ENCODE peak calls at places on chromosomes 6 and 20, in ten cellular contexts. M, D, N, T, F, W, X, I, V and A are unnamed samples.

GRCh38 chr6:42210551-42210950 is 7.1 kb downstream of the MRPS10 start:
- DNase-seq in F (peak; percentile 42), D (no peak), M (no peak), V (no peak), W (no peak), X (no peak), N (no peak), I (no peak), T (no peak), A (no peak)

GRCh38 chr20:44038681-44039123 is 124.0 kb downstream of the TOX2 start:
- DNase-seq in I (no peak), T (no peak), M (no peak), V (peak; percentile 61), N (peak; percentile 21), F (no peak), D (no peak), W (no peak), X (no peak), A (peak; percentile 34)

GRCh38 chr20:49420811-49421295 is 61.6 kb downstream of the KCNB1 start:
- DNase-seq in V (no peak), T (no peak), N (no peak), W (no peak), X (no peak), I (no peak), F (no peak), D (no peak), M (no peak), A (no peak)

GRCh38 chr6:20868397-20869185 is 334.3 kb downstream of the CDKAL1 start:
- DNase-seq in I (no peak), F (no peak), D (no peak), N (no peak), V (no peak), X (no peak), T (no peak), W (no peak), M (no peak), A (no peak)

GRCh38 chr20:58994390-58995159 is 12.5 kb downstream of the CTSZ start:
- DNase-seq in N (no peak), I (no peak), F (no peak), X (no peak), M (no peak), D (no peak), V (peak; percentile 72), T (no peak), W (no peak), A (no peak)

GRCh38 chr20:14600527-14600926 is 263.1 kb upstream of the FLRT3 start:
- DNase-seq in M (no peak), V (no peak), W (no peak), I (no peak), X (no peak), F (no peak), D (no peak), N (no peak), T (no peak), A (no peak)

GRCh38 chr20:35568645-35569044 is 26.8 kb downstream of the ERGIC3 start:
- DNase-seq in X (no peak), M (no peak), I (no peak), D (no peak), W (no peak), V (peak; percentile 9), N (no peak), F (peak; percentile 70), T (no peak), A (no peak)

GRCh38 chr20:24987244-24987643 is 5.3 kb downstream of the APMAP start:
- DNase-seq in V (no peak), F (no peak), X (no peak), W (no peak), N (peak; percentile 4), I (no peak), M (no peak), T (no peak), D (no peak), A (peak; percentile 7)

GRCh38 chr20:46354207-46354555 is 45.9 kb upstream of the CDH22 start:
- DNase-seq in V (no peak), T (no peak), I (no peak), N (no peak), D (no peak), F (no peak), X (no peak), M (no peak), W (no peak), A (no peak)

GRCh38 chr20:62740286-62741141 is 31.9 kb downstream of the NTSR1 start:
- DNase-seq in F (peak; percentile 98), N (no peak), X (no peak), M (peak; percentile 24), I (peak; percentile 66), T (no peak), W (peak; percentile 64), V (peak; percentile 88), D (peak; percentile 16), A (no peak)

GRCh38 chr6:51531623-51532022 is 555.8 kb downstream of the PKHD1 start:
- DNase-seq in M (no peak), N (no peak), V (no peak), F (no peak), I (no peak), D (no peak), T (no peak), X (no peak), W (no peak), A (no peak)

GRCh38 chr20:62925420-62926228 is 681 bp downstream of the DIDO1 start:
- DNase-seq in W (peak; percentile 20), F (peak; percentile 35), I (peak; percentile 38), V (peak; percentile 90), T (no peak), N (peak; percentile 39), M (no peak), D (peak; percentile 43), X (no peak), A (no peak)

GRCh38 chr6:147177286-147177685 is 26.9 kb upstream of the STXBP5 start:
- DNase-seq in T (no peak), V (no peak), X (no peak), N (no peak), M (no peak), D (no peak), W (no peak), I (no peak), F (no peak), A (no peak)

GRCh38 chr6:23414204-23414501 is 711.9 kb upstream of the NRSN1 start:
- DNase-seq in I (no peak), M (peak; percentile 59), V (no peak), F (peak; percentile 70), D (no peak), T (no peak), N (no peak), W (peak; percentile 72), X (no peak), A (no peak)

GRCh38 chr6:99151634-99152344 is 197.7 kb downstream of the FAXC start:
- DNase-seq in N (no peak), M (no peak), V (no peak), W (peak; percentile 13), F (peak; percentile 60), T (no peak), X (peak; percentile 36), D (peak; percentile 34), I (no peak), A (no peak)

GRCh38 chr6:72616406-72617015 is 5.4 kb upstream of the KCNQ5 start:
- DNase-seq in N (no peak), T (no peak), D (no peak), I (no peak), F (peak; percentile 58), W (peak; percentile 66), X (no peak), V (no peak), M (no peak), A (no peak)

GRCh38 chr6:11207199-11207968 is 25.1 kb downstream of the NEDD9 start:
- DNase-seq in X (no peak), I (no peak), W (peak; percentile 99), N (peak; percentile 48), T (no peak), M (peak; percentile 100), V (no peak), F (peak; percentile 98), D (no peak), A (no peak)

GRCh38 chr20:53047203-53047602 is 75.0 kb downstream of the TSHZ2 start:
- DNase-seq in X (no peak), F (no peak), I (no peak), D (no peak), M (no peak), V (no peak), W (no peak), N (no peak), T (no peak), A (no peak)

GRCh38 chr6:170260686-170261085 is 30.2 kb downstream of the DLL1 start:
- DNase-seq in X (no peak), V (no peak), F (peak; percentile 31), W (no peak), D (no peak), N (no peak), T (no peak), M (no peak), I (no peak), A (no peak)
- TF ChIP-seq CTCF in X (peak; percentile 41), V (no peak), F (peak; percentile 41), W (peak; percentile 8), D (no peak), N (no peak), T (no peak), M (no peak), I (no peak), A (peak; percentile 28)

GRCh38 chr6:1015819-1016218 is 296.1 kb upstream of the FOXQ1 start:
- DNase-seq in N (no peak), D (no peak), I (no peak), M (no peak), V (no peak), X (no peak), W (no peak), F (no peak), T (peak; percentile 72), A (no peak)
- TF ChIP-seq CTCF in N (no peak), D (no peak), I (no peak), M (no peak), V (no peak), X (peak; percentile 38), W (peak; percentile 38), F (no peak), T (no peak), A (peak; percentile 30)

GRCh38 chr20:3749689-3750639 is 17.5 kb downstream of the HSPA12B start:
- DNase-seq in T (no peak), I (no peak), N (no peak), X (peak; percentile 65), V (peak; percentile 60), M (no peak), F (no peak), W (no peak), D (peak; percentile 34), A (no peak)
- TF ChIP-seq CTCF in T (peak; percentile 82), I (no peak), N (peak; percentile 55), X (peak; percentile 94), V (peak; percentile 30), M (peak; percentile 44), F (peak; percentile 72), W (peak; percentile 60), D (peak; percentile 69), A (peak; percentile 93)

DNA sequence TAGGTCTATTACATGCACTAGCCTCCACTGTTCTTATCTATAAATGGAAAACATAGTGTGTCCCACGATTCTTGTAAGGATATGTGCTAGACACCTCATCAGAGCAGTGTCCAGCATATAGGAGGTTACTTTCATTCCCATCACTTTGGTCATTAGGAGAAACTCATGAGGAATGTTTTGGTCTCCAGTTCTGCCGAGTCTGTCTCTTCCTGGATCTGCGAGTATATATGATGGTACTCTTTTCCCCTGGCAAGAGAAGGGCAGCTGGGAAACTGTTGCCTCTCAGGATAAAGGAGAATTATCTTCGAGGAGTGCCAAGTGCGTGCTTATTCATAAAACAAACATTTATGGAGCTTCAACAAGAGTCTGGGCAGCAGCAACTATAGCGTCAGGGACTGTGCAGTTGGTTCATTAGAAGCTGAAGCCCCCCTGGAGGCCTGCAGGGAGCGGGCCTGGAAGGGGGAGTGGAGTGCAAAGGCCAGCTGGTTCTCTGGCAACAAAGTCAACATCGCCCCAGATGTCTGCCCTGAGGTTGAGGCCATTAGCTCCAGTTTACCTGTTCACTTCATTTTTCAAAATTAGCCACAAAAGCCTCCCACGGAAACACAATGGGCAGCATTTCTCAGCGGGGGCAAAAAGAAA is 811.9 kb downstream of the MAFB start:
- DNase-seq in N (no peak), I (no peak), D (no peak), M (no peak), W (no peak), F (no peak), T (no peak), X (no peak), V (no peak), A (no peak)
- TF ChIP-seq CTCF in N (no peak), I (no peak), D (no peak), M (no peak), W (no peak), F (no peak), T (no peak), X (no peak), V (no peak), A (no peak)